ENCODE peak calls at places on chromosomes 1 and 21, in ten cellular contexts. T, G, K, J, M, R, Y, A, F and Q are unnamed samples.

GRCh38 chr1:1433804-1434130 is 1.7 kb upstream of the VWA1 start:
- DNase-seq in T (no peak), G (peak), K (no peak), J (no peak), M (no peak), R (peak), Y (no peak), A (no peak), F (no peak), Q (no peak)

GRCh38 chr1:192892934-192893333 is 84.1 kb downstream of the RGS2 start:
- DNase-seq in T (no peak), G (no peak), K (no peak), J (no peak), M (no peak), R (no peak), Y (no peak), A (no peak), F (no peak), Q (no peak)

GRCh38 chr1:77021637-77022036 is 154.4 kb downstream of the ST6GALNAC5 start:
- DNase-seq in T (no peak), G (no peak), K (no peak), J (no peak), M (no peak), R (no peak), Y (no peak), A (no peak), F (no peak), Q (no peak)

GRCh38 chr1:169363046-169363756 is 4.4 kb downstream of the NME7 start:
- DNase-seq in T (no peak), G (no peak), K (no peak), J (no peak), M (no peak), R (peak), Y (no peak), A (no peak), F (peak), Q (no peak)

GRCh38 chr1:53781654-53782053 is 42.7 kb upstream of the GLIS1 start:
- DNase-seq in T (no peak), G (no peak), K (no peak), J (no peak), M (no peak), R (peak), Y (no peak), A (no peak), F (peak), Q (no peak)

GRCh38 chr1:63127376-63127775 is 195.0 kb upstream of the FOXD3 start:
- DNase-seq in T (no peak), G (no peak), K (no peak), J (no peak), M (no peak), R (no peak), Y (no peak), A (no peak), F (peak), Q (no peak)

GRCh38 chr1:173489149-173489600 is 12.0 kb downstream of the PRDX6 start:
- DNase-seq in T (no peak), G (no peak), K (peak), J (no peak), M (no peak), R (no peak), Y (no peak), A (no peak), F (no peak), Q (no peak)

GRCh38 chr1:81801834-81802531 is 1.2 kb downstream of the ADGRL2 start:
- DNase-seq in T (no peak), G (no peak), K (peak), J (peak), M (peak), R (peak), Y (no peak), A (peak), F (peak), Q (peak)

GRCh38 chr21:42761776-42762335 is 108.4 kb downstream of the PDE9A start:
- DNase-seq in T (no peak), G (no peak), K (no peak), J (no peak), M (no peak), R (no peak), Y (no peak), A (no peak), F (no peak), Q (no peak)

GRCh38 chr1:205598841-205599666 is 32.8 kb downstream of the ELK4 start:
- DNase-seq in T (no peak), G (no peak), K (no peak), J (peak), M (no peak), R (no peak), Y (no peak), A (no peak), F (peak), Q (no peak)

GRCh38 chr1:29196863-29197589 is 15.3 kb upstream of the SRSF4 start:
- DNase-seq in T (no peak), G (no peak), K (no peak), J (no peak), M (no peak), R (peak), Y (no peak), A (no peak), F (peak), Q (no peak)

GRCh38 chr1:36843906-36844610 is 190.3 kb downstream of the GRIK3 start:
- DNase-seq in T (no peak), G (no peak), K (peak), J (no peak), M (no peak), R (no peak), Y (no peak), A (no peak), F (no peak), Q (no peak)

GRCh38 chr1:244968431-244968830 is 104.1 kb upstream of the HNRNPU start:
- DNase-seq in T (no peak), G (peak), K (no peak), J (no peak), M (peak), R (no peak), Y (no peak), A (no peak), F (peak), Q (no peak)